ENCODE peak calls at places on chromosome 2, in six cellular contexts. C is NCI-H2171, E is SHP77, U is WERI-Rb-1, S is T-helper 2 cell, Z is fibroblast of gingiva. V is an unnamed sample.

GRCh38 chr2:168641636-168642035 is 160.8 kb upstream of the NOSTRIN start:
- DNase-seq in C (no peak), E (no peak), U (no peak), S (no peak), Z (no peak), V (no peak)

GRCh38 chr2:204681412-204681811 is 136.1 kb downstream of the PARD3B start:
- DNase-seq in C (no peak), E (no peak), U (no peak), S (no peak), Z (peak; percentile 10), V (no peak)

GRCh38 chr2:191031256-191031655 is 17.3 kb upstream of the STAT1 start:
- DNase-seq in C (no peak), E (no peak), U (no peak), S (no peak), Z (no peak), V (no peak)

GRCh38 chr2:159290289-159290907 is 3.9 kb upstream of the WDSUB1 start:
- DNase-seq in C (peak; percentile 84), E (peak; percentile 34), U (no peak), S (no peak), Z (peak; percentile 89), V (peak; percentile 40)

GRCh38 chr2:217399288-217399687 is 539.4 kb upstream of the TNP1 start:
- DNase-seq in C (no peak), E (no peak), U (no peak), S (no peak), Z (no peak), V (no peak)

GRCh38 chr2:47373747-47374146 is 29.2 kb upstream of the MSH2 start:
- DNase-seq in C (no peak), E (no peak), U (peak; percentile 52), S (no peak), Z (no peak), V (peak; percentile 46)

GRCh38 chr2:222878284-222878876 is 17.5 kb downstream of the ACSL3 start:
- DNase-seq in C (no peak), E (no peak), U (no peak), S (no peak), Z (no peak), V (no peak)

GRCh38 chr2:128301501-128301966 is 17.1 kb downstream of the HS6ST1 start:
- DNase-seq in C (no peak), E (no peak), U (no peak), S (no peak), Z (peak; percentile 92), V (no peak)

GRCh38 chr2:203585541-203585940 is 50.4 kb upstream of the RAPH1 start:
- DNase-seq in C (no peak), E (no peak), U (no peak), S (no peak), Z (no peak), V (no peak)

GRCh38 chr2:67036446-67036845 is 360.7 kb upstream of the ETAA1 start:
- DNase-seq in C (no peak), E (no peak), U (no peak), S (no peak), Z (peak; percentile 41), V (no peak)

GRCh38 chr2:239361311-239361642 is 39.5 kb downstream of the HDAC4 start:
- DNase-seq in C (no peak), E (no peak), U (no peak), S (no peak), Z (peak; percentile 11), V (no peak)

GRCh38 chr2:60836491-60836890 is 44.9 kb upstream of the REL start:
- DNase-seq in C (no peak), E (no peak), U (no peak), S (no peak), Z (no peak), V (no peak)

GRCh38 chr2:149740490-149740889 is 152.9 kb upstream of the MMADHC start:
- DNase-seq in C (no peak), E (no peak), U (no peak), S (no peak), Z (no peak), V (no peak)

GRCh38 chr2:178109813-178110212 is 2.4 kb upstream of the RBM45 start:
- DNase-seq in C (peak; percentile 29), E (peak; percentile 25), U (no peak), S (no peak), Z (peak; percentile 37), V (peak; percentile 39)

GRCh38 chr2:159476329-159476728 is 140.0 kb downstream of the BAZ2B start:
- DNase-seq in C (no peak), E (no peak), U (no peak), S (no peak), Z (no peak), V (no peak)

GRCh38 chr2:46407852-46408455 is 71.4 kb upstream of the TMEM247 start:
- DNase-seq in C (no peak), E (no peak), U (no peak), S (no peak), Z (no peak), V (no peak)

V was measured in D341Med.